ENCODE peak calls at places on chromosomes 4 and X, in ten cellular contexts. One of them, this sample, is unnamed.

GRCh38 chr4:5712517-5712916 is 1.5 kb downstream of the EVC start:
- DNase-seq in IMR-90: peak
- DNase-seq in A549: no peak
- DNase-seq in left ventricle myocardium inferior: no peak
- DNase-seq in brain microvascular endothelial cell: peak
- DNase-seq in PC-3: peak
- DNase-seq in SJSA1: no peak
- DNase-seq in PC-9: no peak
- DNase-seq in upper lobe of right lung: no peak
- DNase-seq in colonic mucosa: no peak
- DNase-seq in this sample: no peak

GRCh38 chr4:122826596-122827257 is at the start of gene FGF2:
- DNase-seq in colonic mucosa: peak
- DNase-seq in IMR-90: peak
- DNase-seq in left ventricle myocardium inferior: peak
- DNase-seq in SJSA1: peak
- DNase-seq in upper lobe of right lung: peak
- DNase-seq in PC-9: peak
- DNase-seq in A549: peak
- DNase-seq in PC-3: peak
- DNase-seq in brain microvascular endothelial cell: peak
- DNase-seq in this sample: peak

GRCh38 chrX:129523076-129524055 is at the start of gene SMARCA1:
- DNase-seq in brain microvascular endothelial cell: peak
- DNase-seq in upper lobe of right lung: peak
- DNase-seq in IMR-90: peak
- DNase-seq in colonic mucosa: peak
- DNase-seq in PC-3: peak
- DNase-seq in left ventricle myocardium inferior: peak
- DNase-seq in A549: peak
- DNase-seq in SJSA1: peak
- DNase-seq in PC-9: peak
- DNase-seq in this sample: no peak

GRCh38 chrX:12825801-12826200 is 34.6 kb downstream of the PRPS2 start:
- DNase-seq in SJSA1: peak
- DNase-seq in brain microvascular endothelial cell: peak
- DNase-seq in left ventricle myocardium inferior: no peak
- DNase-seq in IMR-90: peak
- DNase-seq in upper lobe of right lung: no peak
- DNase-seq in PC-9: peak
- DNase-seq in PC-3: peak
- DNase-seq in colonic mucosa: no peak
- DNase-seq in A549: no peak
- DNase-seq in this sample: no peak

GRCh38 chrX:140480765-140481164 is 24.1 kb downstream of the SOX3 start:
- DNase-seq in SJSA1: no peak
- DNase-seq in colonic mucosa: no peak
- DNase-seq in PC-9: no peak
- DNase-seq in left ventricle myocardium inferior: no peak
- DNase-seq in PC-3: no peak
- DNase-seq in upper lobe of right lung: no peak
- DNase-seq in IMR-90: no peak
- DNase-seq in A549: no peak
- DNase-seq in brain microvascular endothelial cell: peak
- DNase-seq in this sample: no peak

GRCh38 chrX:7120578-7121219 is 26.8 kb upstream of the STS start:
- DNase-seq in SJSA1: no peak
- DNase-seq in A549: peak
- DNase-seq in upper lobe of right lung: no peak
- DNase-seq in colonic mucosa: no peak
- DNase-seq in PC-3: peak
- DNase-seq in IMR-90: peak
- DNase-seq in PC-9: peak
- DNase-seq in brain microvascular endothelial cell: no peak
- DNase-seq in left ventricle myocardium inferior: no peak
- DNase-seq in this sample: no peak

GRCh38 chr4:89111833-89112563 is 665 bp downstream of the TIGD2 start:
- DNase-seq in brain microvascular endothelial cell: peak
- DNase-seq in PC-9: peak
- DNase-seq in left ventricle myocardium inferior: no peak
- DNase-seq in PC-3: peak
- DNase-seq in A549: peak
- DNase-seq in colonic mucosa: peak
- DNase-seq in upper lobe of right lung: no peak
- DNase-seq in IMR-90: peak
- DNase-seq in SJSA1: peak
- DNase-seq in this sample: no peak

GRCh38 chrX:125101971-125102750 is 217.5 kb upstream of the TEX13C start:
- DNase-seq in brain microvascular endothelial cell: no peak
- DNase-seq in left ventricle myocardium inferior: no peak
- DNase-seq in IMR-90: no peak
- DNase-seq in SJSA1: no peak
- DNase-seq in PC-9: no peak
- DNase-seq in A549: no peak
- DNase-seq in colonic mucosa: no peak
- DNase-seq in PC-3: no peak
- DNase-seq in upper lobe of right lung: no peak
- DNase-seq in this sample: no peak

GRCh38 chr4:17690898-17691297 is 76.5 kb downstream of the MED28 start:
- DNase-seq in left ventricle myocardium inferior: no peak
- DNase-seq in SJSA1: no peak
- DNase-seq in PC-9: no peak
- DNase-seq in brain microvascular endothelial cell: no peak
- DNase-seq in colonic mucosa: no peak
- DNase-seq in A549: peak
- DNase-seq in IMR-90: no peak
- DNase-seq in upper lobe of right lung: no peak
- DNase-seq in PC-3: peak
- DNase-seq in this sample: no peak

GRCh38 chr4:17687237-17687857 is 72.9 kb downstream of the MED28 start:
- DNase-seq in left ventricle myocardium inferior: no peak
- DNase-seq in PC-3: no peak
- DNase-seq in upper lobe of right lung: no peak
- DNase-seq in SJSA1: no peak
- DNase-seq in colonic mucosa: no peak
- DNase-seq in brain microvascular endothelial cell: no peak
- DNase-seq in A549: no peak
- DNase-seq in IMR-90: no peak
- DNase-seq in PC-9: no peak
- DNase-seq in this sample: no peak

GRCh38 chr4:17681921-17682566 is 67.6 kb downstream of the MED28 start:
- DNase-seq in colonic mucosa: no peak
- DNase-seq in upper lobe of right lung: no peak
- DNase-seq in left ventricle myocardium inferior: no peak
- DNase-seq in A549: no peak
- DNase-seq in PC-3: no peak
- DNase-seq in IMR-90: no peak
- DNase-seq in PC-9: no peak
- DNase-seq in brain microvascular endothelial cell: no peak
- DNase-seq in SJSA1: no peak
- DNase-seq in this sample: no peak

GRCh38 chr4:17690135-17690534 is 75.7 kb downstream of the MED28 start:
- DNase-seq in SJSA1: no peak
- DNase-seq in brain microvascular endothelial cell: no peak
- DNase-seq in colonic mucosa: no peak
- DNase-seq in A549: no peak
- DNase-seq in IMR-90: no peak
- DNase-seq in left ventricle myocardium inferior: no peak
- DNase-seq in upper lobe of right lung: no peak
- DNase-seq in PC-3: no peak
- DNase-seq in PC-9: no peak
- DNase-seq in this sample: no peak

GRCh38 chr4:17688011-17688441 is 73.6 kb downstream of the MED28 start:
- DNase-seq in PC-9: no peak
- DNase-seq in colonic mucosa: no peak
- DNase-seq in left ventricle myocardium inferior: no peak
- DNase-seq in SJSA1: no peak
- DNase-seq in A549: no peak
- DNase-seq in PC-3: peak
- DNase-seq in brain microvascular endothelial cell: no peak
- DNase-seq in upper lobe of right lung: no peak
- DNase-seq in IMR-90: no peak
- DNase-seq in this sample: no peak
- H3K27ac ChIP-seq in PC-9: no peak
- H3K27ac ChIP-seq in colonic mucosa: no peak
- H3K27ac ChIP-seq in left ventricle myocardium inferior: no peak
- H3K27ac ChIP-seq in SJSA1: no peak
- H3K27ac ChIP-seq in A549: no peak
- H3K27ac ChIP-seq in PC-3: peak
- H3K27ac ChIP-seq in brain microvascular endothelial cell: no peak
- H3K27ac ChIP-seq in upper lobe of right lung: no peak
- H3K27ac ChIP-seq in IMR-90: no peak
- H3K27ac ChIP-seq in this sample: no peak

GRCh38 chr4:94414907-94415306 is 36.8 kb upstream of the PDLIM5 start:
- DNase-seq in brain microvascular endothelial cell: no peak
- DNase-seq in PC-9: no peak
- DNase-seq in A549: no peak
- DNase-seq in upper lobe of right lung: no peak
- DNase-seq in PC-3: no peak
- DNase-seq in colonic mucosa: no peak
- DNase-seq in IMR-90: no peak
- DNase-seq in SJSA1: no peak
- DNase-seq in left ventricle myocardium inferior: no peak
- DNase-seq in this sample: no peak

GRCh38 chr4:94412019-94413017 is 39.4 kb upstream of the PDLIM5 start:
- DNase-seq in PC-9: peak
- DNase-seq in SJSA1: peak
- DNase-seq in PC-3: peak
- DNase-seq in A549: peak
- DNase-seq in IMR-90: peak
- DNase-seq in upper lobe of right lung: no peak
- DNase-seq in colonic mucosa: peak
- DNase-seq in brain microvascular endothelial cell: peak
- DNase-seq in left ventricle myocardium inferior: no peak
- DNase-seq in this sample: no peak

GRCh38 chr4:94415448-94415847 is 36.3 kb upstream of the PDLIM5 start:
- DNase-seq in left ventricle myocardium inferior: no peak
- DNase-seq in PC-3: no peak
- DNase-seq in colonic mucosa: no peak
- DNase-seq in SJSA1: no peak
- DNase-seq in brain microvascular endothelial cell: no peak
- DNase-seq in A549: no peak
- DNase-seq in upper lobe of right lung: no peak
- DNase-seq in PC-9: no peak
- DNase-seq in IMR-90: no peak
- DNase-seq in this sample: no peak

GRCh38 chr4:94411296-94411695 is 40.4 kb upstream of the PDLIM5 start:
- DNase-seq in IMR-90: no peak
- DNase-seq in SJSA1: no peak
- DNase-seq in A549: no peak
- DNase-seq in upper lobe of right lung: no peak
- DNase-seq in left ventricle myocardium inferior: no peak
- DNase-seq in PC-9: no peak
- DNase-seq in brain microvascular endothelial cell: no peak
- DNase-seq in colonic mucosa: no peak
- DNase-seq in PC-3: no peak
- DNase-seq in this sample: no peak

DNA sequence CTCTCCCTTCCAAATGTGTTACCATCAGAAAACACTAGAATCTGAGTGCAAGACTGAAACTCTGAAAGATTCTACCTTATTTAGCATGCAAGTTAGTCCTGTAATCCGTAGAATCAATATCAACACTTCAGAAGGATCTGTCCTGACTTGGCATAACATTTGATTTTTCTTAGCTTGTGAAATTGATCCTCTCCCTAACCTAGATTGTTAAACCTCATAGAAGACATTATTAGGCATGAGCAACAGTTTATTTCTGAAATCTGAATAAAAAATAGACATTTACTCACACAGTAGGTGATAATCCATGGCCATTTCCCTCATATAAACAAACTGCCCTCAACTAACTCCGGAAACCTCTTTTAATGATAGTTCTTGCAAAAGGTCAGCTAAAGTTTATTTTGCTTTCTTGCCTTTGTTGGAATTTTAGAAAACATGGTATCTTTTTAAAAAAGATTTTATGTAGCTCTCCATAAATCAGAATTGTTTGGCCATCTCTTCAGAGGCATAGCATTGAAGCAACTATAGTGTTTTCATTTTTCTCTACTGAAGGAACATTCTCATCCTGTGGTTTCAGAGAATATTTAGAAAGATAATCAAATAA is 38.6 kb upstream of the PDLIM5 start:
- DNase-seq in SJSA1: no peak
- DNase-seq in brain microvascular endothelial cell: no peak
- DNase-seq in IMR-90: peak
- DNase-seq in left ventricle myocardium inferior: no peak
- DNase-seq in colonic mucosa: no peak
- DNase-seq in PC-9: no peak
- DNase-seq in upper lobe of right lung: no peak
- DNase-seq in PC-3: no peak
- DNase-seq in A549: no peak
- DNase-seq in this sample: no peak
- H3K4me3 ChIP-seq in SJSA1: no peak
- H3K4me3 ChIP-seq in brain microvascular endothelial cell: no peak
- H3K4me3 ChIP-seq in IMR-90: no peak
- H3K4me3 ChIP-seq in left ventricle myocardium inferior: peak
- H3K4me3 ChIP-seq in colonic mucosa: no peak
- H3K4me3 ChIP-seq in PC-9: no peak
- H3K4me3 ChIP-seq in upper lobe of right lung: no peak
- H3K4me3 ChIP-seq in PC-3: peak
- H3K4me3 ChIP-seq in A549: peak
- H3K4me3 ChIP-seq in this sample: no peak

GRCh38 chr4:176745902-176746301 is 46.8 kb downstream of the VEGFC start:
- DNase-seq in PC-3: peak
- DNase-seq in A549: no peak
- DNase-seq in SJSA1: no peak
- DNase-seq in colonic mucosa: no peak
- DNase-seq in PC-9: no peak
- DNase-seq in IMR-90: no peak
- DNase-seq in left ventricle myocardium inferior: no peak
- DNase-seq in brain microvascular endothelial cell: no peak
- DNase-seq in upper lobe of right lung: no peak
- DNase-seq in this sample: no peak

GRCh38 chr4:176742211-176742610 is 50.5 kb downstream of the VEGFC start:
- DNase-seq in left ventricle myocardium inferior: no peak
- DNase-seq in upper lobe of right lung: no peak
- DNase-seq in PC-3: no peak
- DNase-seq in colonic mucosa: no peak
- DNase-seq in A549: no peak
- DNase-seq in IMR-90: no peak
- DNase-seq in brain microvascular endothelial cell: no peak
- DNase-seq in SJSA1: no peak
- DNase-seq in PC-9: no peak
- DNase-seq in this sample: no peak

DNA sequence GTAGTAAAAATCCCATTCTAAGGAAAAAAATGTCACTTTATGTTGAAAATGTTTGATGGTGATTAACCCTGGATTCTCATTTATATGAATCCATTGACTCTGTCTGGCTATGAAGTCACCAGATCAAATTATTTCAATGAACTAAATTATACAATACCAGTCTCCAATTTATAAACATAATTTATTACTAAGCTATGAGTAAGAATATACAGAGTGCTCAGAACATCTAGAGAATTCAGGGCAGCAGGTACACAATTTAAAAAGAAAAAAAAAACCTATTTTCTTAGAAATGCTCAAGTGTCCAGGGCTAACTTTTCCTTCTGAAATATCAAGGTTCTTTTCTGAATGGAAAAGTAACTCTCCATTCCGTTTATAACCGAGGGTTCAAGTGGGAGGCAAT is 48.6 kb downstream of the VEGFC start:
- DNase-seq in SJSA1: no peak
- DNase-seq in IMR-90: peak
- DNase-seq in PC-3: no peak
- DNase-seq in brain microvascular endothelial cell: no peak
- DNase-seq in colonic mucosa: no peak
- DNase-seq in upper lobe of right lung: no peak
- DNase-seq in PC-9: no peak
- DNase-seq in left ventricle myocardium inferior: no peak
- DNase-seq in A549: no peak
- DNase-seq in this sample: no peak
- H3K27ac ChIP-seq in SJSA1: no peak
- H3K27ac ChIP-seq in IMR-90: no peak
- H3K27ac ChIP-seq in PC-3: no peak
- H3K27ac ChIP-seq in brain microvascular endothelial cell: no peak
- H3K27ac ChIP-seq in colonic mucosa: no peak
- H3K27ac ChIP-seq in upper lobe of right lung: no peak
- H3K27ac ChIP-seq in PC-9: no peak
- H3K27ac ChIP-seq in left ventricle myocardium inferior: no peak
- H3K27ac ChIP-seq in A549: no peak
- H3K27ac ChIP-seq in this sample: no peak

GRCh38 chr4:76624271-76624681 is 189.2 kb downstream of the SHROOM3 start:
- DNase-seq in brain microvascular endothelial cell: peak
- DNase-seq in PC-9: peak
- DNase-seq in upper lobe of right lung: no peak
- DNase-seq in A549: peak
- DNase-seq in PC-3: peak
- DNase-seq in SJSA1: peak
- DNase-seq in left ventricle myocardium inferior: no peak
- DNase-seq in IMR-90: peak
- DNase-seq in colonic mucosa: no peak
- DNase-seq in this sample: no peak
- H3K4me3 ChIP-seq in brain microvascular endothelial cell: no peak
- H3K4me3 ChIP-seq in PC-9: no peak
- H3K4me3 ChIP-seq in upper lobe of right lung: no peak
- H3K4me3 ChIP-seq in A549: no peak
- H3K4me3 ChIP-seq in PC-3: peak
- H3K4me3 ChIP-seq in SJSA1: no peak
- H3K4me3 ChIP-seq in left ventricle myocardium inferior: peak
- H3K4me3 ChIP-seq in IMR-90: no peak
- H3K4me3 ChIP-seq in colonic mucosa: no peak
- H3K4me3 ChIP-seq in this sample: no peak